ENCODE peak calls at places on chromosome 7, in six cellular contexts. Q is adrenal gland, C is tibial nerve, P is uterus, R is IMR-90, M is suprapubic skin. E is an unnamed sample.

GRCh38 chr7:103784887-103785286 is 204.6 kb downstream of the RELN start:
- DNase-seq in Q (no peak), C (no peak), P (no peak), R (no peak), M (no peak), E (no peak)

GRCh38 chr7:19982841-19983835 is 209.7 kb upstream of the TMEM196 start:
- DNase-seq in Q (peak), C (peak), P (peak), R (peak), M (no peak), E (peak)

GRCh38 chr7:77831481-77831880 is 32.9 kb downstream of the PHTF2 start:
- DNase-seq in Q (no peak), C (no peak), P (no peak), R (no peak), M (no peak), E (no peak)

GRCh38 chr7:98204670-98205069 is 6.6 kb upstream of the BHLHA15 start:
- DNase-seq in Q (no peak), C (no peak), P (no peak), R (no peak), M (no peak), E (no peak)

GRCh38 chr7:102220229-102220850 is 66.3 kb upstream of the SH2B2 start:
- DNase-seq in Q (no peak), C (no peak), P (no peak), R (no peak), M (no peak), E (no peak)

GRCh38 chr7:1558181-1558811 is 2.3 kb upstream of the TMEM184A start:
- DNase-seq in Q (no peak), C (no peak), P (no peak), R (no peak), M (no peak), E (no peak)

GRCh38 chr7:16203065-16203464 is 218.3 kb downstream of the CRPPA start:
- DNase-seq in Q (no peak), C (no peak), P (no peak), R (no peak), M (no peak), E (no peak)

GRCh38 chr7:154308928-154309327 is 256.7 kb downstream of the DPP6 start:
- DNase-seq in Q (no peak), C (no peak), P (no peak), R (no peak), M (no peak), E (no peak)

GRCh38 chr7:40469481-40469880 is 334.7 kb downstream of the SUGCT start:
- DNase-seq in Q (no peak), C (no peak), P (no peak), R (peak), M (no peak), E (no peak)

GRCh38 chr7:18829101-18829486 is 288.3 kb downstream of the TWIST1 start:
- DNase-seq in Q (no peak), C (no peak), P (no peak), R (no peak), M (no peak), E (no peak)

GRCh38 chr7:158094671-158095256 is 492.9 kb downstream of the PTPRN2 start:
- DNase-seq in Q (no peak), C (no peak), P (no peak), R (no peak), M (peak), E (no peak)

GRCh38 chr7:1331026-1331425 is 98.4 kb downstream of the UNCX start:
- DNase-seq in Q (no peak), C (no peak), P (no peak), R (no peak), M (no peak), E (no peak)

GRCh38 chr7:81709836-81710235 is 60.0 kb downstream of the HGF start:
- DNase-seq in Q (no peak), C (no peak), P (no peak), R (no peak), M (no peak), E (no peak)

GRCh38 chr7:155441856-155442255 is 16.1 kb upstream of the EN2 start:
- DNase-seq in Q (no peak), C (no peak), P (no peak), R (no peak), M (no peak), E (no peak)

GRCh38 chr7:52897708-52898107 is 137.7 kb upstream of the POM121L12 start:
- DNase-seq in Q (no peak), C (no peak), P (no peak), R (no peak), M (no peak), E (no peak)

GRCh38 chr7:88789480-88790064 is 6.0 kb downstream of the TEX47 start:
- DNase-seq in Q (no peak), C (no peak), P (no peak), R (peak), M (no peak), E (no peak)

GRCh38 chr7:105309235-105310156 is 79.2 kb downstream of the SRPK2 start:
- DNase-seq in Q (no peak), C (no peak), P (no peak), R (no peak), M (no peak), E (no peak)

GRCh38 chr7:25054849-25055248 is 70.2 kb downstream of the CYCS start:
- DNase-seq in Q (no peak), C (no peak), P (no peak), R (no peak), M (no peak), E (no peak)

GRCh38 chr7:23022258-23022745 is 8.4 kb upstream of the HYCC1 start:
- DNase-seq in Q (no peak), C (no peak), P (peak), R (peak), M (no peak), E (no peak)

GRCh38 chr7:139651308-139651707 is 126.5 kb downstream of the HIPK2 start:
- DNase-seq in Q (peak), C (no peak), P (no peak), R (peak), M (no peak), E (no peak)

GRCh38 chr7:134333943-134334342 is 17.2 kb upstream of the SLC35B4 start:
- DNase-seq in Q (no peak), C (no peak), P (no peak), R (no peak), M (no peak), E (no peak)

GRCh38 chr7:7920481-7920880 is 48.1 kb upstream of the GLCCI1 start:
- DNase-seq in Q (no peak), C (no peak), P (no peak), R (no peak), M (no peak), E (no peak)

GRCh38 chr7:40604601-40605438 is 470.0 kb downstream of the SUGCT start:
- DNase-seq in Q (peak), C (peak), P (no peak), R (peak), M (no peak), E (no peak)

GRCh38 chr7:132446666-132447217 is 129.5 kb downstream of the PLXNA4 start:
- DNase-seq in Q (no peak), C (no peak), P (no peak), R (no peak), M (no peak), E (no peak)

GRCh38 chr7:151704969-151705743 is 171.8 kb downstream of the PRKAG2 start:
- DNase-seq in Q (no peak), C (no peak), P (no peak), R (no peak), M (no peak), E (no peak)

GRCh38 chr7:151757274-151757673 is 119.6 kb downstream of the PRKAG2 start:
- DNase-seq in Q (no peak), C (no peak), P (no peak), R (peak), M (no peak), E (no peak)

GRCh38 chr7:158016171-158017087 is 571.2 kb downstream of the PTPRN2 start:
- DNase-seq in Q (peak), C (no peak), P (no peak), R (no peak), M (peak), E (no peak)

GRCh38 chr7:36889182-36889581 is 164.9 kb upstream of the AOAH start:
- DNase-seq in Q (no peak), C (no peak), P (no peak), R (no peak), M (no peak), E (no peak)

GRCh38 chr7:90709501-90710465 is 113.7 kb downstream of the CDK14 start:
- DNase-seq in Q (peak), C (no peak), P (peak), R (peak), M (no peak), E (no peak)

GRCh38 chr7:122675011-122675410 is 23.9 kb downstream of the RNF133 start:
- DNase-seq in Q (peak), C (no peak), P (no peak), R (no peak), M (no peak), E (peak)

GRCh38 chr7:54897891-54898290 is 120.9 kb upstream of the EGFR start:
- DNase-seq in Q (no peak), C (no peak), P (no peak), R (no peak), M (no peak), E (no peak)

GRCh38 chr7:13414181-13414580 is 575.3 kb downstream of the ETV1 start:
- DNase-seq in Q (no peak), C (no peak), P (no peak), R (no peak), M (no peak), E (no peak)

GRCh38 chr7:144730224-144730623 is 105.6 kb downstream of the TPK1 start:
- DNase-seq in Q (no peak), C (no peak), P (no peak), R (no peak), M (no peak), E (no peak)

GRCh38 chr7:13933536-13933935 is 55.9 kb downstream of the ETV1 start:
- DNase-seq in Q (no peak), C (no peak), P (no peak), R (no peak), M (no peak), E (no peak)

GRCh38 chr7:134750083-134751062 is 29.1 kb upstream of the CALD1 start:
- DNase-seq in Q (peak), C (peak), P (peak), R (peak), M (no peak), E (peak)

GRCh38 chr7:82441916-82442478 is 1.6 kb downstream of the CACNA2D1 start:
- DNase-seq in Q (no peak), C (no peak), P (no peak), R (peak), M (no peak), E (no peak)

GRCh38 chr7:44735403-44736165 is 13.1 kb upstream of the ZMIZ2 start:
- DNase-seq in Q (no peak), C (no peak), P (no peak), R (peak), M (no peak), E (no peak)

GRCh38 chr7:25025218-25025671 is 45.3 kb upstream of the OSBPL3 start:
- DNase-seq in Q (no peak), C (no peak), P (no peak), R (peak), M (no peak), E (no peak)

DNA sequence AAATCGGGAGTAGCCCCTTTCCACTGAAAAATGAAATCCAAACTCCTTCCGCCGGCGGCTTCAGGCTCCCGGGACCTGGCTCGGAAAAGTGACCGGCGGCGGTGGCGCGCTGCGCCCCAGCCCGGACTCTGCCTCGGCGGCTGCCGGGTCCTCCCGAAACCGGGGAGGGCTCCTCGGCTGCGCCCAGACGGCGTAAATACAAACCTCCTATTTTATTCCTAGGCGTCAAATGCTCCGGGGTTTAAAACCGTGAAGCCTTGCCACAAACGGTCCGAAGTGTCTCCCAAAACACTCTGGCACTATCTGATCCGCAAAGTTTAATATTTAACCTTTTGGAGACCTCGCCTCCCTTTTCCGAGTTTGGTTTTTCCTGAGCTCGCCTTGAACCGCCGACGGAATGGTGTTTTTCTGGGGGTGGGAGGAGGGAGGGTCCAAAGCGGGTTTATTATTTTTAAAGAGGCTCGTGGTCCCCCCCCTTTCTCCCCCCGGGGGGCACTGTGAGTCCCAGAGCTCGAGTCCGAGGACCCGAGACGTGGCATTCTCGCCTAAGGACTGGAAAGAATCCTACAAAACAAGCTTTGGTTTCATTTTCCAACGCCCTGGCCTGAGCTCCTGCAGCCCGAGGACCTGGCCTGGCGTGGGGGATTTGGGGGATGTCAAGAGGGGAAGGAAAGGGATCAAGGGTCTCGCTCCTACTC is 1.9 kb downstream of the TNRC18 start:
- DNase-seq in Q (peak), C (peak), P (peak), R (peak), M (no peak), E (peak)
- TF ChIP-seq POLR2A in Q (no peak), C (no peak), P (peak), R (peak), M (no peak), E (peak)

DNA sequence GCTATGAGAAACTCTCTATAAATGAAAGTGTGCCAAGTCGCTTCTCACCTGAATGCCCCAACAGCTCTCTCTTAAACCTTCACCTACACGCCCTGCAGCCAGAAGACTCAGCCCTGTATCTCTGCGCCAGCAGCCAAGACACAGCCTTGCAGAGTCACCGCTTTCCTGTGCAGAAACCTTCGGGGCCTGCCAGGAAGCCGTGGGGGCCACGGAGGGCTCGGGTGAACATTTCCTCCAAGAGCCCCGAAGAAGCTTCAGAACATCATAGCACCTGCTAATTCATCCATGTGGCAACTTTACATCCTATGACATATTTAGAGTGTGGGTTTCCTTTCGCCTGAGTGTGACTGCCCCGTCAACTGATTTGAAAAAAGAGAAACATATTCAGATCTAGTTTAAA is 55.7 kb upstream of the PRSS58 start:
- DNase-seq in Q (no peak), C (no peak), P (no peak), R (no peak), M (no peak), E (no peak)
- H3K4me3 ChIP-seq in Q (no peak), C (no peak), P (no peak), R (no peak), M (no peak), E (no peak)

GRCh38 chr7:75647709-75648438 is 90.9 kb downstream of the HIP1 start:
- DNase-seq in Q (no peak), C (no peak), P (no peak), R (no peak), M (no peak), E (no peak)

GRCh38 chr7:75649462-75649861 is 89.3 kb downstream of the HIP1 start:
- DNase-seq in Q (no peak), C (no peak), P (no peak), R (no peak), M (no peak), E (no peak)

GRCh38 chr7:75652788-75653187 is 86.0 kb downstream of the HIP1 start:
- DNase-seq in Q (no peak), C (no peak), P (no peak), R (no peak), M (no peak), E (no peak)

GRCh38 chr7:75650671-75651070 is 88.1 kb downstream of the HIP1 start:
- DNase-seq in Q (peak), C (no peak), P (no peak), R (no peak), M (no peak), E (no peak)

DNA sequence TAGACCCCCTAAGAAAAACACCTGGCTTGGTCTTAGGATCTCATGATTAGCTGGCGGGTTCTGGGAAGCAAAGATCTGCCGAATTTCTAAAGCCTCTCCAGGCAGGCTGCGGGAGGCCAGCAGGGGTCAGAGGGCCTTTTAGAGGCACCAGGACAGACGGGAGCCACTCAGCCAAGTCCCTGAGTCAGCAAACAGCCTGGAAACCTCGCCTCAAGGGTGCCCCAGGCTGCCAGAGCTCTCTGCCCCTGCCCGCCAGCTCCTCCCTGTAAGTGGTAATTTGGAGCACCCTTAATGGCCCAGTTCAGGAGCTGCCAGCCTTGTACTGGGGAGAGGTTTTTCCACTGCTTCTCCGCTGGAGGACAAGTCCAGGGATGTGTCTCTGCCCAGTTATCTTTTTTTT is 88.7 kb downstream of the HIP1 start:
- DNase-seq in Q (peak), C (no peak), P (no peak), R (no peak), M (no peak), E (no peak)
- H3K27ac ChIP-seq in Q (no peak), C (peak), P (peak), R (no peak), M (peak), E (no peak)

GRCh38 chr7:80372415-80372814 is 139.4 kb downstream of the GNAT3 start:
- DNase-seq in Q (no peak), C (no peak), P (no peak), R (peak), M (no peak), E (no peak)
- TF ChIP-seq POLR2A in Q (no peak), C (no peak), P (no peak), R (no peak), M (no peak), E (no peak)

GRCh38 chr7:2641406-2642393 is 9.9 kb downstream of the TTYH3 start:
- DNase-seq in Q (peak), C (peak), P (peak), R (peak), M (peak), E (peak)
- H3K4me3 ChIP-seq in Q (peak), C (peak), P (peak), R (no peak), M (peak), E (peak)